ENCODE peak calls at places on chromosome 17, in six cellular contexts. One of them, this sample, is unnamed.

GRCh38 chr17:19372439-19372838 is 5.9 kb upstream of the MAPK7 start:
- DNase-seq in NCI-H187 treated with DMSO at 0.1 percent for 48 hours: no peak
- DNase-seq in SW 1271: no peak
- DNase-seq in ascending aorta: no peak
- DNase-seq in naive B cell: no peak
- DNase-seq in COR-L47: no peak
- DNase-seq in this sample: no peak

GRCh38 chr17:1766382-1767135 is 4.7 kb downstream of the SERPINF1 start:
- DNase-seq in NCI-H187 treated with DMSO at 0.1 percent for 48 hours: no peak
- DNase-seq in naive B cell: no peak
- DNase-seq in ascending aorta: no peak
- DNase-seq in SW 1271: no peak
- DNase-seq in COR-L47: no peak
- DNase-seq in this sample: peak

GRCh38 chr17:64036198-64036922 is 15.9 kb upstream of the ICAM2 start:
- DNase-seq in COR-L47: no peak
- DNase-seq in NCI-H187 treated with DMSO at 0.1 percent for 48 hours: no peak
- DNase-seq in naive B cell: no peak
- DNase-seq in SW 1271: no peak
- DNase-seq in ascending aorta: peak
- DNase-seq in this sample: no peak

GRCh38 chr17:37207103-37207502 is 168.7 kb upstream of the C17orf78 start:
- DNase-seq in ascending aorta: no peak
- DNase-seq in naive B cell: no peak
- DNase-seq in SW 1271: no peak
- DNase-seq in COR-L47: no peak
- DNase-seq in NCI-H187 treated with DMSO at 0.1 percent for 48 hours: no peak
- DNase-seq in this sample: no peak

GRCh38 chr17:63700528-63701441 is 860 bp upstream of the LIMD2 start:
- DNase-seq in ascending aorta: peak
- DNase-seq in COR-L47: peak
- DNase-seq in naive B cell: peak
- DNase-seq in NCI-H187 treated with DMSO at 0.1 percent for 48 hours: no peak
- DNase-seq in SW 1271: no peak
- DNase-seq in this sample: peak

GRCh38 chr17:38605852-38606645 is at the start of gene SRCIN1:
- DNase-seq in naive B cell: no peak
- DNase-seq in ascending aorta: peak
- DNase-seq in SW 1271: no peak
- DNase-seq in NCI-H187 treated with DMSO at 0.1 percent for 48 hours: no peak
- DNase-seq in COR-L47: peak
- DNase-seq in this sample: peak

GRCh38 chr17:77668518-77668917 is 290.0 kb upstream of the TNRC6C start:
- DNase-seq in naive B cell: no peak
- DNase-seq in COR-L47: no peak
- DNase-seq in ascending aorta: no peak
- DNase-seq in NCI-H187 treated with DMSO at 0.1 percent for 48 hours: no peak
- DNase-seq in SW 1271: no peak
- DNase-seq in this sample: no peak

GRCh38 chr17:77569846-77570564 is 388.5 kb upstream of the TNRC6C start:
- DNase-seq in NCI-H187 treated with DMSO at 0.1 percent for 48 hours: no peak
- DNase-seq in naive B cell: no peak
- DNase-seq in ascending aorta: peak
- DNase-seq in SW 1271: no peak
- DNase-seq in COR-L47: no peak
- DNase-seq in this sample: no peak

GRCh38 chr17:41988418-41988817 is 21.8 kb downstream of the CNP start:
- DNase-seq in SW 1271: no peak
- DNase-seq in ascending aorta: no peak
- DNase-seq in NCI-H187 treated with DMSO at 0.1 percent for 48 hours: no peak
- DNase-seq in COR-L47: no peak
- DNase-seq in naive B cell: no peak
- DNase-seq in this sample: no peak

GRCh38 chr17:47705536-47706481 is 11.8 kb downstream of the TBKBP1 start:
- DNase-seq in ascending aorta: no peak
- DNase-seq in naive B cell: no peak
- DNase-seq in NCI-H187 treated with DMSO at 0.1 percent for 48 hours: no peak
- DNase-seq in SW 1271: no peak
- DNase-seq in COR-L47: no peak
- DNase-seq in this sample: no peak

GRCh38 chr17:80474231-80474932 is 2.0 kb downstream of the NPTX1 start:
- DNase-seq in SW 1271: peak
- DNase-seq in ascending aorta: no peak
- DNase-seq in COR-L47: peak
- DNase-seq in naive B cell: no peak
- DNase-seq in NCI-H187 treated with DMSO at 0.1 percent for 48 hours: peak
- DNase-seq in this sample: no peak

GRCh38 chr17:39139137-39139516 is 12.3 kb downstream of the PLXDC1 start:
- DNase-seq in naive B cell: no peak
- DNase-seq in NCI-H187 treated with DMSO at 0.1 percent for 48 hours: no peak
- DNase-seq in SW 1271: peak
- DNase-seq in COR-L47: no peak
- DNase-seq in ascending aorta: no peak
- DNase-seq in this sample: no peak

GRCh38 chr17:29583324-29584248 is 5.9 kb downstream of the GIT1 start:
- DNase-seq in COR-L47: no peak
- DNase-seq in ascending aorta: peak
- DNase-seq in SW 1271: no peak
- DNase-seq in naive B cell: no peak
- DNase-seq in NCI-H187 treated with DMSO at 0.1 percent for 48 hours: no peak
- DNase-seq in this sample: no peak

GRCh38 chr17:6534846-6535514 is 21.4 kb downstream of the PITPNM3 start:
- DNase-seq in naive B cell: no peak
- DNase-seq in NCI-H187 treated with DMSO at 0.1 percent for 48 hours: no peak
- DNase-seq in ascending aorta: peak
- DNase-seq in SW 1271: no peak
- DNase-seq in COR-L47: no peak
- DNase-seq in this sample: no peak

GRCh38 chr17:42672038-42672437 is 4.8 kb downstream of the PLEKHH3 start:
- DNase-seq in SW 1271: no peak
- DNase-seq in naive B cell: no peak
- DNase-seq in ascending aorta: peak
- DNase-seq in NCI-H187 treated with DMSO at 0.1 percent for 48 hours: no peak
- DNase-seq in COR-L47: peak
- DNase-seq in this sample: no peak

GRCh38 chr17:32006957-32007462 is at the start of gene LRRC37B:
- DNase-seq in naive B cell: peak
- DNase-seq in SW 1271: peak
- DNase-seq in NCI-H187 treated with DMSO at 0.1 percent for 48 hours: peak
- DNase-seq in ascending aorta: peak
- DNase-seq in COR-L47: peak
- DNase-seq in this sample: peak

GRCh38 chr17:80263253-80264047 is 2.8 kb downstream of the RNF213 start:
- DNase-seq in NCI-H187 treated with DMSO at 0.1 percent for 48 hours: peak
- DNase-seq in naive B cell: peak
- DNase-seq in SW 1271: no peak
- DNase-seq in ascending aorta: peak
- DNase-seq in COR-L47: peak
- DNase-seq in this sample: peak

GRCh38 chr17:82502207-82502606 is 17.3 kb upstream of the FOXK2 start:
- DNase-seq in ascending aorta: no peak
- DNase-seq in SW 1271: no peak
- DNase-seq in naive B cell: no peak
- DNase-seq in COR-L47: no peak
- DNase-seq in NCI-H187 treated with DMSO at 0.1 percent for 48 hours: no peak
- DNase-seq in this sample: no peak

This sample was measured in psoas muscle.